ENCODE peak calls at places on chromosome 15, in six cellular contexts. A is NCI-H526, Y is NCI-H1436 treated with DMSO at 0.1 percent for 48 hours, S is AG09309, K is Right ventricle myocardium superior, H is tibial artery. V is an unnamed sample.

GRCh38 chr15:69577397-69577796 is 124.8 kb downstream of the RPLP1 start:
- DNase-seq in A (no peak), Y (no peak), S (no peak), K (no peak), H (no peak), V (no peak)

GRCh38 chr15:42581272-42581730 is 5.9 kb downstream of the STARD9 start:
- DNase-seq in A (peak), Y (no peak), S (no peak), K (peak), H (peak), V (no peak)

GRCh38 chr15:39429898-39430357 is 151.0 kb upstream of the THBS1 start:
- DNase-seq in A (no peak), Y (no peak), S (peak), K (no peak), H (no peak), V (no peak)

GRCh38 chr15:29143909-29144308 is 125.7 kb downstream of the NSMCE3 start:
- DNase-seq in A (no peak), Y (no peak), S (peak), K (no peak), H (no peak), V (peak)

GRCh38 chr15:40846846-40847224 is 3.0 kb downstream of the SPINT1 start:
- DNase-seq in A (no peak), Y (no peak), S (no peak), K (no peak), H (no peak), V (no peak)

GRCh38 chr15:100373942-100374341 is 32.2 kb upstream of the ADAMTS17 start:
- DNase-seq in A (no peak), Y (no peak), S (no peak), K (no peak), H (no peak), V (no peak)

GRCh38 chr15:89442671-89443307 is 53.6 kb downstream of the RHCG start:
- DNase-seq in A (peak), Y (no peak), S (no peak), K (no peak), H (no peak), V (no peak)

GRCh38 chr15:62964251-62964650 is 78.3 kb upstream of the TPM1 start:
- DNase-seq in A (no peak), Y (no peak), S (peak), K (no peak), H (no peak), V (no peak)

GRCh38 chr15:70566047-70566835 is 197.1 kb downstream of the UACA start:
- DNase-seq in A (no peak), Y (no peak), S (no peak), K (no peak), H (no peak), V (no peak)

GRCh38 chr15:63605816-63606215 is 8.6 kb downstream of the FBXL22 start:
- DNase-seq in A (no peak), Y (no peak), S (no peak), K (no peak), H (no peak), V (no peak)

GRCh38 chr15:92116320-92116719 is 262.8 kb downstream of the SLCO3A1 start:
- DNase-seq in A (no peak), Y (no peak), S (no peak), K (no peak), H (no peak), V (no peak)

GRCh38 chr15:85667491-85668424 is 127.0 kb downstream of the KLHL25 start:
- DNase-seq in A (no peak), Y (no peak), S (peak), K (no peak), H (peak), V (peak)

GRCh38 chr15:39025331-39025730 is 460.7 kb upstream of the RASGRP1 start:
- DNase-seq in A (no peak), Y (no peak), S (peak), K (no peak), H (no peak), V (peak)

GRCh38 chr15:78629031-78629715 is 8.4 kb upstream of the CHRNA3 start:
- DNase-seq in A (peak), Y (no peak), S (no peak), K (no peak), H (no peak), V (no peak)

GRCh38 chr15:45855907-45856579 is 221.2 kb downstream of the SQOR start:
- DNase-seq in A (no peak), Y (no peak), S (no peak), K (no peak), H (no peak), V (no peak)